ENCODE peak calls at places on chromosomes 5 and 9, in eight cellular contexts. Q is psoas muscle, B is GM23248, Z is adipocyte, A is tibial nerve, D is right atrium auricular region, U is PC-3, R is mucosa of descending colon. N is an unnamed sample. For H3K4me1 and H3K9me3, the result is how much of the 10 kb centered on the place peaks cover.

GRCh38 chr9:100427366-100428263 is 672 bp downstream of the MSANTD3 start:
- DNase-seq in Q (peak), B (peak), Z (peak), A (peak), D (peak), U (peak), R (peak), N (peak)

GRCh38 chr9:37899041-37899440 is 4.9 kb downstream of the SLC25A51 start:
- DNase-seq in Q (no peak), B (peak), Z (peak), A (no peak), D (no peak), U (no peak), R (no peak), N (no peak)

GRCh38 chr9:30758726-30759446 is 1625.6 kb upstream of the ACO1 start:
- DNase-seq in Q (peak), B (no peak), Z (no peak), A (no peak), D (no peak), U (no peak), R (peak), N (no peak)

GRCh38 chr9:21836437-21837161 is 34.2 kb downstream of the MTAP start:
- DNase-seq in Q (no peak), B (peak), Z (peak), A (no peak), D (no peak), U (peak), R (no peak), N (no peak)

GRCh38 chr5:38831909-38832308 is 13.9 kb upstream of the OSMR start:
- DNase-seq in Q (no peak), B (peak), Z (peak), A (no peak), D (no peak), U (peak), R (no peak), N (no peak)

GRCh38 chr5:132498152-132498551 is 7.6 kb upstream of the IRF1 start:
- DNase-seq in Q (peak), B (peak), Z (peak), A (peak), D (peak), U (peak), R (peak), N (peak)

GRCh38 chr9:116275418-116276295 is 122.1 kb downstream of the PAPPA start:
- DNase-seq in Q (no peak), B (peak), Z (peak), A (no peak), D (no peak), U (no peak), R (no peak), N (no peak)

GRCh38 chr5:87081511-87082372 is 185.9 kb upstream of the RASA1 start:
- DNase-seq in Q (no peak), B (no peak), Z (no peak), A (peak), D (no peak), U (no peak), R (no peak), N (peak)

GRCh38 chr5:63255609-63256008 is 677.0 kb downstream of the LRRC70 start:
- DNase-seq in Q (no peak), B (peak), Z (no peak), A (no peak), D (no peak), U (no peak), R (no peak), N (no peak)

GRCh38 chr5:54159837-54160215 is 150.5 kb downstream of the ARL15 start:
- DNase-seq in Q (no peak), B (peak), Z (peak), A (no peak), D (no peak), U (no peak), R (no peak), N (no peak)

GRCh38 chr9:99266136-99267023 is 44.3 kb downstream of the SEC61B start:
- DNase-seq in Q (peak), B (peak), Z (peak), A (peak), D (no peak), U (peak), R (peak), N (peak)

GRCh38 chr9:92896037-92896436 is 18.2 kb upstream of the ZNF484 start:
- DNase-seq in Q (no peak), B (no peak), Z (no peak), A (no peak), D (no peak), U (no peak), R (no peak), N (no peak)

GRCh38 chr5:41787257-41787656 is 83.0 kb downstream of the OXCT1 start:
- DNase-seq in Q (no peak), B (peak), Z (peak), A (no peak), D (no peak), U (peak), R (no peak), N (no peak)

GRCh38 chr9:98609646-98610045 is 99.1 kb downstream of the GABBR2 start:
- DNase-seq in Q (no peak), B (no peak), Z (no peak), A (no peak), D (no peak), U (no peak), R (no peak), N (no peak)

GRCh38 chr5:10331341-10331796 is 22.1 kb upstream of the MARCHF6 start:
- DNase-seq in Q (peak), B (peak), Z (peak), A (peak), D (peak), U (peak), R (no peak), N (peak)

GRCh38 chr9:136372561-136373299 is 739 bp downstream of the CARD9 start:
- DNase-seq in Q (peak), B (peak), Z (peak), A (peak), D (peak), U (peak), R (peak), N (no peak)

GRCh38 chr5:56123531-56124243 is 109.4 kb downstream of the ANKRD55 start:
- DNase-seq in Q (no peak), B (peak), Z (peak), A (no peak), D (peak), U (peak), R (peak), N (peak)

DNA sequence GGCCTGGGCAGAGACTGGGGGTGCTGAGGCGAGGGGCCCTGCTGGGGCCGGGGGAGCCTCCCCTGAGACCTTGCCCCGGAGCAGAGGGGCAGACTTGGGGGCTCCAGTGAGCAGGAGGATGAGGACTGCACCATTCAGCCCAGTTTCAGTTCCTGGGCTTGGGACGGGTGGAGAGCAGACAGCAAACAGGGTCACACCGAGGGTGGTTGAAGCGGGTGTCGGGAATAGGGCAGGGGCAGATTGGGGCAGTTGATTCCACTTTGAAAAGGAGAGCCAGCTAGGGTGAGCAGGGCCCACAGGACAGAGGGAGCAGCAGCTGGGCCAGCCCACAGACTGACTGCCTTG is 4.5 kb downstream of the GRK6 start:
- DNase-seq in Q (peak), B (no peak), Z (no peak), A (no peak), D (no peak), U (no peak), R (no peak), N (no peak)
- H3K4me3 ChIP-seq in Q (no peak), B (no peak), Z (no peak), A (no peak), D (no peak), U (no peak), R (no peak), N (no peak)

DNA sequence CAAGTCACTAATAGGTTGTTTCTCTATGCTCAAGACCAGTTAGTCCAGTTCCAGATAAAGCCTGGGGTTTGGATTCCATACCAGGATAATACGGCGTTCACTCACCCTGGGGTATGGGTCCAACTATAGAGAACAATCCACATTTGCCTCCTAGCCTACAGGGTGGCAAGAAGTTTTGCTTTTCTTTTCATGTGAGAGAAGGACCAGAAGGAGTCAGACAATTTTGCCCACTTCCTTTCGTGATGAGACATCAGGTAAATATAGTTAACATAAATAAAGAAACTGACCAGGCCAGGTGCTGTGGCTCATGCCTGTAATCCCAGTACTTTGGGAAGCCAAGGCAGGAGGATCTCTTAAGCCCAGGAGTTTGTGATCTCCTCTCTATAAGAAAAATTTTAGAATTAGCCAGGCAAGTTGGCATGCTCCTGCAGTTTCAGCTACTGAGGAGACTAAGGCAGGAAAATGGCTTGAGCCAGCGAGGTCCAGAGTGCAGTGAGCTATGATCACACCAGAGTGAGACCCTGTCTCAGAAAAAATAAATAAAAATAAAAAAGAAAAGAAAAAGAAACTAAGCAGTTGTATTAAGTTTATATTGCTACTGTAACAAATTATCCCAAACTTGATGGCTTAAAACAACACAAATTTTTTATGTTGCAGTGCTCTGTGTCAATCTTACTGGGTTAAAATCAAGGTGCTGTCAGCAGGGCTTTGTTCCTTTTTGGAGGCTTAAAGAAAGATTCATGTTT is 7.5 kb upstream of the REEP5 start:
- DNase-seq in Q (no peak), B (no peak), Z (no peak), A (no peak), D (no peak), U (peak), R (no peak), N (no peak)
- H3K4me1 ChIP-seq in Q (under half), B (under half), Z (under half), A (under half), D (under half), U (under half), R (under half), N (under half)

DNA sequence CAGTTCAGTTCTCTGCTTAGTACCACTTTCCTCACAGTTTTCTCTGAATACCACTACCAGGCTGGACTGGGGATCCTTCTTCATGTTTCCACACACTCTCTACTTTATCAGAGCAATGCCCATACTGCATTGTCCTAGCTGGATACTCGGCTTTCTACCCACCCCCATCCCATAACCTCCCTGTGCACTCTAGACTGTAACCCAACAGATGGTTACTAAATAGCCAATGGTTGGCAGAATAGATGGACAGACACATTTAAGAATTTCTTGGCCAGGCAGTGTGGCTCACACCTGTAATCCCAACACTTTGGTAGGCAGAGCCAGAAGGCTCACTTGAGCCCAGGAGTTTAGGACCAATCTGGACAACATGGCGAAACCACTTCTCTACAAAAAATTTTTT is 22.8 kb downstream of the CDK5RAP2 start:
- DNase-seq in Q (no peak), B (no peak), Z (no peak), A (no peak), D (no peak), U (no peak), R (no peak), N (no peak)
- H3K9me3 ChIP-seq in Q (under half), B (under half), Z (under half), A (under half), D (under half), U (under half), R (under half), N (under half)

DNA sequence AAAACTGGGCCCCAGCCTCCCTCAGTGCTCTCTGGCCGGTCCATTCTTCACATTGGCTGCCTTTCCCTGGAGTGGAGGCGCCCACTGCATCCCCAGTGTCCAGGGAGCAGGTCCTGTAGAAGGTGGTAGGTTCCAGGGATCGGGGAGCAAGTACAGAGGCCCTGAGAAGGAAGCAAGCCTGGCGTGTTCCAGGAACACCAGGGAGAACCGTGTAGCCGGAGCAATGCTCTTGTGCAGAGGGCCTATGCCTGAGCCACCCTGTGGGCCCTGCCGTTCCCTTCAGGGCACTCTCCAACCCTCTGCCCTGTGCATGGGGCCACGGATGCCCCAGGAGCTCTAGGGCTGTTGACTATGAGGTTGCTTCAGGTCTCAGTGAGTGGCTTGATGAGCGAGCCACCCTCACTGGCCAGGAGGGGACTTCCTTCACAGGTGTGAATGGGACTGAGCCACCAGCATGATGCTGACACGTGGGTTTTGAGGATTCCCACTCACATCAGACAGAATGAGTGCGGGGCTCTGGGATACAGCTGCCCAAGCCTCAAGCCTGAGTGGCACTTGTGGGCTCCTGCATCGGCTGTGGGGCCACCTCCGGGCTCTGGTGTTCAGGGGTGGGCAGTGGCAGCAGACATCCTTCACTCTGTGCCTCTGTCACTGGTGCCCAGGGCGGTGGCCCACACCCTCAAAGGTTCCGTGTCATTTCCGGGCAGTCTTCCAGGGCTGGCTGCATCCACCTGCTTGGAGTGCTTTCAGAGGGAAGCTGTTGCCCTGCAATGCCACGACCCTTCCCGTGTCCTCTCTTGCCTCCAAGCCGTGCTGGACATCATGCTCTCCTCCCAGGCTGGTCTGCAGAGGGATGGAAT is 54.4 kb downstream of the ADAMTS2 start:
- DNase-seq in Q (no peak), B (no peak), Z (no peak), A (no peak), D (no peak), U (no peak), R (peak), N (peak)
- H3K4me3 ChIP-seq in Q (no peak), B (no peak), Z (no peak), A (no peak), D (no peak), U (no peak), R (no peak), N (no peak)

DNA sequence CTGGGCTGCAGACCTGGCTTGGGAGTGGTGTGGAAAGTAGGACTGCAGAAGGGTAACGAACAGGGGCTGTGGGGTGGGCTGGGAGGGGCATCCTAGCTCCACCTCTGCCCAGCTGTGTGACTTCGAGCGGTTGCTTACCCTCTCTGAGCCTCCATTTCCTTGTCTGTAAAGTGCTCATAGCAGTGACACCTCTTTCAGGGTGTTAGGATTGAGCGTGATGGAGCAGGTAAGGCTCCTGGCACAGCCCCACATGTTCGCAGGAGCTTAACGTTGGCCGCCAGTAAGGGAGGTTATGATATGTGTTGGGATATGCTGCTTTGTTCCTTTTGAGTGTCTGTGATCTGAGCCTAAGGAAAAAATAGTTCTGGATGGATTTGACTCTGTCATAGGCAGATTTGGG is 2.1 kb downstream of the NDST1 start:
- DNase-seq in Q (peak), B (no peak), Z (no peak), A (no peak), D (no peak), U (no peak), R (no peak), N (no peak)
- H3K4me1 ChIP-seq in Q (half or more), B (half or more), Z (half or more), A (half or more), D (half or more), U (under half), R (half or more), N (under half)

DNA sequence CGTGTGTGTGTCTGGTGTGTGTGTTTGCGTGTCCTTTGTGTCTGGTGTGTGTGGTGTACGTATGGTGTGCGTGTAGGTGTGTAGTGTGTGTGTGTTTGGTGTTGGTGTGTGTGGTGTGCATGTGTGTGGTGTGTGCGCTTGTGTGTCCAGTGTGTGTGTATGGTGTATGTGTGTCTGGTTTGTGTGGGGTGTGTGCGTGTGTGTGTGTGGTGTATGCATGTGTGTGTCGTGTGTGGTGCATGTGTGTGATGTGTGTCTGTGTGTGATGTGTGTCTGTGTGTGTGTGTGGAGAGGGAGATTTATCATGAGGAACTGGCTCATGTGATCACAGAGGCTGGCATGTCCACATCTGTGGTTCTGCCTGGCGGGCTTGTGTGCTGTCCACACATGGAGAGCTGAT is 71.7 kb downstream of the CACNA1B start:
- DNase-seq in Q (no peak), B (no peak), Z (no peak), A (no peak), D (no peak), U (no peak), R (no peak), N (no peak)
- H3K9me3 ChIP-seq in Q (under half), B (under half), Z (under half), A (under half), D (under half), U (under half), R (under half), N (under half)

DNA sequence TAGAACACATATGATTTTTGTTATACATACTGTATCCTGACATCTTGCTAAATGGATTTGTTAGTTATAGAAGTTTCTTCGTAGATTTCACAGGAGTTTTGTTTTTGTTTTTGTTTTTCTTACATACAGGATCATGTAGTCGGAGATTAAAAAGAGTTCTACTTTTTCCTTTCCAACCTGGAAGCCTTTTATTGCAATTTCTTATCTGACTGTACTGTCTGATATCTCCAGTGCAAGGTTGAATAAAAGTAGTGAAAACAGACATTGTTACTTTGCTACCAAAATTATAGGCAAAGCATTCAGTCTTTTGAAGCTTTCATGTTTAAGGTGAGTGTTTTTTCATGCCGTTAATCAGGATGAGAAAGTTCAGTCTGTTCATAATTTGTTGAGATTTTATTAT is 117.4 kb upstream of the PRSS3 start:
- DNase-seq in Q (no peak), B (no peak), Z (no peak), A (no peak), D (no peak), U (no peak), R (no peak), N (no peak)
- H3K4me3 ChIP-seq in Q (peak), B (no peak), Z (peak), A (no peak), D (no peak), U (no peak), R (no peak), N (no peak)

N was measured in aorta.